ENCODE peak calls at places on chromosomes 12 and 14, in five cellular contexts. One of them, this sample, is unnamed.

GRCh38 chr14:104744484-104744883 is 8.5 kb upstream of the SIVA1 start:
- DNase-seq in non-pigmented ciliary epithelial cell: no peak
- DNase-seq in RPMI8226: no peak
- DNase-seq in NCI-H345: no peak
- DNase-seq in occipital lobe: no peak
- DNase-seq in this sample: no peak

GRCh38 chr14:68106456-68106855 is 286.9 kb downstream of the RAD51B start:
- DNase-seq in non-pigmented ciliary epithelial cell: no peak
- DNase-seq in RPMI8226: no peak
- DNase-seq in NCI-H345: no peak
- DNase-seq in occipital lobe: no peak
- DNase-seq in this sample: no peak

GRCh38 chr12:116861331-116861730 is 19.9 kb downstream of the HRK start:
- DNase-seq in non-pigmented ciliary epithelial cell: peak
- DNase-seq in RPMI8226: peak
- DNase-seq in NCI-H345: no peak
- DNase-seq in occipital lobe: peak
- DNase-seq in this sample: peak

GRCh38 chr14:88326352-88327103 is 3.5 kb upstream of the KCNK10 start:
- DNase-seq in non-pigmented ciliary epithelial cell: no peak
- DNase-seq in RPMI8226: no peak
- DNase-seq in NCI-H345: peak
- DNase-seq in occipital lobe: no peak
- DNase-seq in this sample: no peak

GRCh38 chr14:36672095-36672494 is 10.4 kb downstream of the PAX9 start:
- DNase-seq in non-pigmented ciliary epithelial cell: no peak
- DNase-seq in RPMI8226: no peak
- DNase-seq in NCI-H345: no peak
- DNase-seq in occipital lobe: no peak
- DNase-seq in this sample: no peak

GRCh38 chr14:94110552-94111181 is at the start of gene IFI27:
- DNase-seq in non-pigmented ciliary epithelial cell: no peak
- DNase-seq in RPMI8226: no peak
- DNase-seq in NCI-H345: no peak
- DNase-seq in occipital lobe: no peak
- DNase-seq in this sample: no peak

GRCh38 chr14:56598519-56598918 is 18.9 kb downstream of the TMEM260 start:
- DNase-seq in non-pigmented ciliary epithelial cell: no peak
- DNase-seq in RPMI8226: no peak
- DNase-seq in NCI-H345: no peak
- DNase-seq in occipital lobe: no peak
- DNase-seq in this sample: no peak

GRCh38 chr12:52049688-52050087 is 1.6 kb upstream of the NR4A1 start:
- DNase-seq in non-pigmented ciliary epithelial cell: no peak
- DNase-seq in RPMI8226: no peak
- DNase-seq in NCI-H345: no peak
- DNase-seq in occipital lobe: no peak
- DNase-seq in this sample: no peak

GRCh38 chr12:76010732-76011458 is 20.7 kb downstream of the PHLDA1 start:
- DNase-seq in non-pigmented ciliary epithelial cell: no peak
- DNase-seq in RPMI8226: no peak
- DNase-seq in NCI-H345: no peak
- DNase-seq in occipital lobe: no peak
- DNase-seq in this sample: no peak

GRCh38 chr14:50829472-50830043 is 1.4 kb downstream of the NIN start:
- DNase-seq in non-pigmented ciliary epithelial cell: no peak
- DNase-seq in RPMI8226: no peak
- DNase-seq in NCI-H345: peak
- DNase-seq in occipital lobe: no peak
- DNase-seq in this sample: no peak

GRCh38 chr12:94380507-94380906 is 79.2 kb downstream of the CEP83 start:
- DNase-seq in non-pigmented ciliary epithelial cell: no peak
- DNase-seq in RPMI8226: no peak
- DNase-seq in NCI-H345: no peak
- DNase-seq in occipital lobe: no peak
- DNase-seq in this sample: no peak

GRCh38 chr14:37595809-37596595 is 573 bp downstream of the TTC6 start:
- DNase-seq in non-pigmented ciliary epithelial cell: no peak
- DNase-seq in RPMI8226: peak
- DNase-seq in NCI-H345: peak
- DNase-seq in occipital lobe: no peak
- DNase-seq in this sample: no peak

GRCh38 chr12:49256274-49256637 is 8.6 kb upstream of the TUBA1C start:
- DNase-seq in non-pigmented ciliary epithelial cell: no peak
- DNase-seq in RPMI8226: no peak
- DNase-seq in NCI-H345: no peak
- DNase-seq in occipital lobe: no peak
- DNase-seq in this sample: no peak

GRCh38 chr14:50366115-50366514 is 30.6 kb downstream of the CDKL1 start:
- DNase-seq in non-pigmented ciliary epithelial cell: no peak
- DNase-seq in RPMI8226: no peak
- DNase-seq in NCI-H345: no peak
- DNase-seq in occipital lobe: no peak
- DNase-seq in this sample: no peak